ENCODE peak calls at places on chromosome 20, in four cellular contexts. K, V, T and A are unnamed samples.
A peak's percentile ranks its signal among the peaks of the same experiment; 100 is the strongest.

GRCh38 chr20:22700387-22700786 is 116.0 kb upstream of the FOXA2 start:
- DNase-seq in K (no peak), V (no peak), T (no peak), A (no peak)

GRCh38 chr20:16283978-16284377 is 289.3 kb downstream of the KIF16B start:
- DNase-seq in K (no peak), V (no peak), T (no peak), A (no peak)

GRCh38 chr20:23161244-23161875 is 75.2 kb upstream of the CD93 start:
- DNase-seq in K (no peak), V (no peak), T (peak; percentile 46), A (no peak)

GRCh38 chr20:16283307-16283706 is 289.9 kb downstream of the KIF16B start:
- DNase-seq in K (no peak), V (no peak), T (no peak), A (no peak)

GRCh38 chr20:2761885-2762284 is 38.5 kb downstream of the CPXM1 start:
- DNase-seq in K (no peak), V (no peak), T (no peak), A (no peak)

GRCh38 chr20:50373674-50374286 is 136.4 kb upstream of the PTPN1 start:
- DNase-seq in K (peak; percentile 31), V (no peak), T (no peak), A (no peak)

GRCh38 chr20:47843886-47844567 is 58.7 kb upstream of the SULF2 start:
- DNase-seq in K (peak; percentile 46), V (no peak), T (no peak), A (no peak)

GRCh38 chr20:15162061-15162740 is 824.8 kb upstream of the FLRT3 start:
- DNase-seq in K (no peak), V (no peak), T (peak; percentile 10), A (peak; percentile 87)

GRCh38 chr20:59217794-59218193 is 54.2 kb downstream of the ZNF831 start:
- DNase-seq in K (no peak), V (no peak), T (no peak), A (no peak)

GRCh38 chr20:57698191-57698866 is 11.5 kb downstream of the PMEPA1 start:
- DNase-seq in K (no peak), V (no peak), T (no peak), A (no peak)

GRCh38 chr20:13681248-13682125 is 42.8 kb upstream of the TASP1 start:
- DNase-seq in K (no peak), V (no peak), T (peak; percentile 38), A (peak; percentile 23)

GRCh38 chr20:43563429-43563828 is 4.6 kb downstream of the SGK2 start:
- DNase-seq in K (no peak), V (no peak), T (no peak), A (no peak)

GRCh38 chr20:48015943-48016723 is 230.9 kb upstream of the SULF2 start:
- DNase-seq in K (no peak), V (no peak), T (no peak), A (no peak)

GRCh38 chr20:16580127-16580526 is 6.9 kb upstream of the KIF16B start:
- DNase-seq in K (no peak), V (no peak), T (no peak), A (no peak)

GRCh38 chr20:37323985-37324384 is 22.0 kb upstream of the SRC start:
- DNase-seq in K (no peak), V (no peak), T (no peak), A (no peak)

GRCh38 chr20:43667341-43668132 is 623 bp downstream of the MYBL2 start:
- DNase-seq in K (peak; percentile 81), V (no peak), T (peak; percentile 58), A (peak; percentile 18)

GRCh38 chr20:11001767-11002540 is 328.2 kb upstream of the JAG1 start:
- DNase-seq in K (no peak), V (no peak), T (no peak), A (no peak)

GRCh38 chr20:44247676-44248419 is 740 bp downstream of the GDAP1L1 start:
- DNase-seq in K (peak; percentile 93), V (no peak), T (peak; percentile 64), A (peak; percentile 16)

GRCh38 chr20:37954626-37955025 is 51.7 kb downstream of the VSTM2L start:
- DNase-seq in K (no peak), V (no peak), T (no peak), A (no peak)

GRCh38 chr20:36313936-36314335 is 7.8 kb downstream of the DLGAP4 start:
- DNase-seq in K (no peak), V (no peak), T (peak; percentile 37), A (no peak)

GRCh38 chr20:58150772-58151171 is 77.7 kb downstream of the ANKRD60 start:
- DNase-seq in K (peak; percentile 95), V (no peak), T (no peak), A (no peak)

GRCh38 chr20:9409981-9410380 is 104.4 kb upstream of the LAMP5 start:
- DNase-seq in K (no peak), V (no peak), T (no peak), A (no peak)

GRCh38 chr20:56683077-56683865 is 54.2 kb downstream of the TFAP2C start:
- DNase-seq in K (no peak), V (no peak), T (no peak), A (no peak)

GRCh38 chr20:58086763-58087566 is 141.5 kb downstream of the ANKRD60 start:
- DNase-seq in K (peak; percentile 80), V (no peak), T (peak; percentile 58), A (no peak)

GRCh38 chr20:10419550-10420133 is 14.4 kb downstream of the MKKS start:
- DNase-seq in K (no peak), V (no peak), T (no peak), A (no peak)

GRCh38 chr20:44302026-44302669 is 8.9 kb downstream of the FITM2 start:
- DNase-seq in K (no peak), V (no peak), T (no peak), A (no peak)

GRCh38 chr20:46400828-46401477 is 5.5 kb downstream of the ELMO2 start:
- DNase-seq in K (peak; percentile 77), V (no peak), T (no peak), A (no peak)

GRCh38 chr20:24627926-24628325 is 158.5 kb downstream of the SYNDIG1 start:
- DNase-seq in K (no peak), V (no peak), T (no peak), A (no peak)

GRCh38 chr20:14925286-14925685 is 587.9 kb upstream of the FLRT3 start:
- DNase-seq in K (no peak), V (no peak), T (no peak), A (no peak)